ENCODE peak calls at places on chromosomes 7 and 10, in four cellular contexts. One of them, this sample, is unnamed.

GRCh38 chr7:146319625-146320024 is 203.0 kb downstream of the CNTNAP2 start:
- DNase-seq in progenitor cell of endocrine pancreas: no peak
- DNase-seq in endothelial cell: no peak
- DNase-seq in adrenal gland: no peak
- DNase-seq in this sample: no peak

GRCh38 chr10:113178771-113179170 is 228.7 kb downstream of the TCF7L2 start:
- DNase-seq in progenitor cell of endocrine pancreas: no peak
- DNase-seq in endothelial cell: no peak
- DNase-seq in adrenal gland: no peak
- DNase-seq in this sample: no peak

GRCh38 chr7:55100172-55100961 is 81.5 kb downstream of the EGFR start:
- DNase-seq in progenitor cell of endocrine pancreas: no peak
- DNase-seq in adrenal gland: no peak
- DNase-seq in endothelial cell: no peak
- DNase-seq in this sample: no peak

GRCh38 chr7:27203378-27203953 is 3.6 kb upstream of the HOXA13 start:
- DNase-seq in endothelial cell: no peak
- DNase-seq in progenitor cell of endocrine pancreas: no peak
- DNase-seq in adrenal gland: no peak
- DNase-seq in this sample: no peak

GRCh38 chr10:10915215-10915614 is 102.5 kb upstream of the CELF2 start:
- DNase-seq in adrenal gland: no peak
- DNase-seq in endothelial cell: no peak
- DNase-seq in progenitor cell of endocrine pancreas: no peak
- DNase-seq in this sample: no peak

GRCh38 chr10:29648983-29649268 is 14.2 kb upstream of the SVIL start:
- DNase-seq in adrenal gland: no peak
- DNase-seq in progenitor cell of endocrine pancreas: no peak
- DNase-seq in endothelial cell: no peak
- DNase-seq in this sample: no peak

GRCh38 chr10:35448687-35449662 is 112.7 kb downstream of the CCNY start:
- DNase-seq in adrenal gland: peak
- DNase-seq in progenitor cell of endocrine pancreas: no peak
- DNase-seq in endothelial cell: no peak
- DNase-seq in this sample: no peak

GRCh38 chr10:100529473-100530298 is at the start of gene NDUFB8:
- DNase-seq in adrenal gland: peak
- DNase-seq in endothelial cell: peak
- DNase-seq in progenitor cell of endocrine pancreas: peak
- DNase-seq in this sample: peak

GRCh38 chr7:40469481-40469880 is 334.7 kb downstream of the SUGCT start:
- DNase-seq in adrenal gland: no peak
- DNase-seq in progenitor cell of endocrine pancreas: no peak
- DNase-seq in endothelial cell: no peak
- DNase-seq in this sample: no peak

GRCh38 chr7:17472939-17473338 is 174.5 kb downstream of the AHR start:
- DNase-seq in endothelial cell: no peak
- DNase-seq in adrenal gland: no peak
- DNase-seq in progenitor cell of endocrine pancreas: no peak
- DNase-seq in this sample: peak

GRCh38 chr7:17472518-17472917 is 174.1 kb downstream of the AHR start:
- DNase-seq in progenitor cell of endocrine pancreas: no peak
- DNase-seq in endothelial cell: no peak
- DNase-seq in adrenal gland: no peak
- DNase-seq in this sample: no peak

GRCh38 chr7:17477182-17477581 is 178.7 kb downstream of the AHR start:
- DNase-seq in progenitor cell of endocrine pancreas: no peak
- DNase-seq in endothelial cell: no peak
- DNase-seq in adrenal gland: no peak
- DNase-seq in this sample: no peak

GRCh38 chr7:17474724-17475344 is 176.4 kb downstream of the AHR start:
- DNase-seq in progenitor cell of endocrine pancreas: no peak
- DNase-seq in adrenal gland: no peak
- DNase-seq in endothelial cell: peak
- DNase-seq in this sample: no peak
- TF ChIP-seq CTCF in progenitor cell of endocrine pancreas: peak
- TF ChIP-seq CTCF in adrenal gland: no peak
- TF ChIP-seq CTCF in endothelial cell: peak
- TF ChIP-seq CTCF in this sample: peak

GRCh38 chr10:287029-287428 is 151.8 kb downstream of the ZMYND11 start:
- DNase-seq in endothelial cell: no peak
- DNase-seq in adrenal gland: no peak
- DNase-seq in progenitor cell of endocrine pancreas: no peak
- DNase-seq in this sample: no peak

GRCh38 chr10:290026-290725 is 154.9 kb downstream of the ZMYND11 start:
- DNase-seq in adrenal gland: no peak
- DNase-seq in progenitor cell of endocrine pancreas: no peak
- DNase-seq in endothelial cell: no peak
- DNase-seq in this sample: no peak

GRCh38 chr10:288605-289200 is 153.4 kb downstream of the ZMYND11 start:
- DNase-seq in endothelial cell: no peak
- DNase-seq in progenitor cell of endocrine pancreas: no peak
- DNase-seq in adrenal gland: no peak
- DNase-seq in this sample: no peak

GRCh38 chr10:289581-289980 is 154.3 kb downstream of the ZMYND11 start:
- DNase-seq in progenitor cell of endocrine pancreas: no peak
- DNase-seq in adrenal gland: no peak
- DNase-seq in endothelial cell: no peak
- DNase-seq in this sample: no peak

GRCh38 chr10:287814-288213 is 152.6 kb downstream of the ZMYND11 start:
- DNase-seq in progenitor cell of endocrine pancreas: no peak
- DNase-seq in adrenal gland: no peak
- DNase-seq in endothelial cell: peak
- DNase-seq in this sample: no peak
- TF ChIP-seq CTCF in progenitor cell of endocrine pancreas: peak
- TF ChIP-seq CTCF in adrenal gland: no peak
- TF ChIP-seq CTCF in endothelial cell: peak
- TF ChIP-seq CTCF in this sample: no peak

DNA sequence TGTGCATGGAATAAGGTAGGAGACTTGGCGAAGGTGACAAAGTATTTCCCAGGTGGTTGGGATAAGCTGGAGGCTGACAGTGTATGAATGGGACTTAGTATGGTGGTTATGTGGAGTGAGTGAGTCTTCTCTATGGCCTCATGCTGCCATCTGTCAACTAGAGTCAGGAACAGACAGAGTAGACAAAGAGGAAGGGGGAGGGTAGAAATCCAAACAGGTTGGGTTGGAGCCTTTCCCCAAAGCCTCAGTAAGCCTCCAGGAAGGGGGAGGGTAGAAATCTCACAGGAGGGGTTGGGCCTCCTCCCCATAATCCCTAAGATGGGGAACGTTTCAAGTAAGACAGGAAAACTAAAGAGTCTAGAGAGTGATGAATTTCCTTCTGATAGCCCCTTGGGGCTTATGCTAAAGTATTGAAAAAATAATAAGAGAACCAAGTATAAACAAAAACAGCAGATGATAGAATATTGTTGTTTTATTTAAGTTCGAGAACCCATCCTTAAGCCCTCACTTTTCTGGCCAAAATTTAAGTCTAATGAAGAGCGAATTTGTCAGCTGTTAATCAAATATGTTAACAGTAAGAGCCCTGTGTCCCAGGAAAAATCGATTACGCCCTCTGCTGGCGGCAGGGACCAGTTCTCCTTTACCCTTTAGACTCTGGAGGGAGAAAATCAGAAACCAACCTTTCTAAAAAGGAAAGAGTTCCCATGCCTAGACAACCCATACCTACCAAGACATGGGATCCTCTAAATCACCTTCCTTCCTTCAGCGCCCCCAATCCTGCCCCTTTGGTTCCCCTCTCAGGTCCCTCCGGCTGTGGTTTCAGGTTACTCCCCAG is 1.8 kb upstream of the AKR1B15 start:
- DNase-seq in progenitor cell of endocrine pancreas: peak
- DNase-seq in adrenal gland: peak
- DNase-seq in endothelial cell: peak
- DNase-seq in this sample: no peak
- TF ChIP-seq CTCF in progenitor cell of endocrine pancreas: peak
- TF ChIP-seq CTCF in adrenal gland: peak
- TF ChIP-seq CTCF in endothelial cell: peak
- TF ChIP-seq CTCF in this sample: peak

DNA sequence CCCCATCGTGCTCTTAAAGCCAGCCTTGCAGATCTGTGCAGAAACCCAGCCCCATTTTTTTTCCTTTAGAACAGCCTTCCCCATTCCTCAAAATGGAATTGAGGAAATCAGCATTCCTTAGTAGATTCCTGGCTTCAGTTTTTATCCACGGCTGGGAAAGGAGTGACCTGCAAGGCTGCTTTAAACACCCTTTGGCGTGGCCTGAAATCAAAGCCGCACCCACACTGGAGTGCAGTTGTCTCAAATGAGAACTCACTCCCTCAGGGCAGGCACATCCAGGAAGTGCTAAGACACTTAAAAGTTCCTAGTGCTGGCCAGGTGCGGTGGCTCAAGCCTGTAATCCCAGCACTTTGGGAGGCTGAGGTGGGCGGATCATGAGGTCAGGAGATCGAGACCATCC is 34.8 kb downstream of the HTR5A start:
- DNase-seq in endothelial cell: no peak
- DNase-seq in adrenal gland: no peak
- DNase-seq in progenitor cell of endocrine pancreas: no peak
- DNase-seq in this sample: no peak
- TF ChIP-seq CTCF in endothelial cell: no peak
- TF ChIP-seq CTCF in adrenal gland: no peak
- TF ChIP-seq CTCF in progenitor cell of endocrine pancreas: no peak
- TF ChIP-seq CTCF in this sample: no peak

DNA sequence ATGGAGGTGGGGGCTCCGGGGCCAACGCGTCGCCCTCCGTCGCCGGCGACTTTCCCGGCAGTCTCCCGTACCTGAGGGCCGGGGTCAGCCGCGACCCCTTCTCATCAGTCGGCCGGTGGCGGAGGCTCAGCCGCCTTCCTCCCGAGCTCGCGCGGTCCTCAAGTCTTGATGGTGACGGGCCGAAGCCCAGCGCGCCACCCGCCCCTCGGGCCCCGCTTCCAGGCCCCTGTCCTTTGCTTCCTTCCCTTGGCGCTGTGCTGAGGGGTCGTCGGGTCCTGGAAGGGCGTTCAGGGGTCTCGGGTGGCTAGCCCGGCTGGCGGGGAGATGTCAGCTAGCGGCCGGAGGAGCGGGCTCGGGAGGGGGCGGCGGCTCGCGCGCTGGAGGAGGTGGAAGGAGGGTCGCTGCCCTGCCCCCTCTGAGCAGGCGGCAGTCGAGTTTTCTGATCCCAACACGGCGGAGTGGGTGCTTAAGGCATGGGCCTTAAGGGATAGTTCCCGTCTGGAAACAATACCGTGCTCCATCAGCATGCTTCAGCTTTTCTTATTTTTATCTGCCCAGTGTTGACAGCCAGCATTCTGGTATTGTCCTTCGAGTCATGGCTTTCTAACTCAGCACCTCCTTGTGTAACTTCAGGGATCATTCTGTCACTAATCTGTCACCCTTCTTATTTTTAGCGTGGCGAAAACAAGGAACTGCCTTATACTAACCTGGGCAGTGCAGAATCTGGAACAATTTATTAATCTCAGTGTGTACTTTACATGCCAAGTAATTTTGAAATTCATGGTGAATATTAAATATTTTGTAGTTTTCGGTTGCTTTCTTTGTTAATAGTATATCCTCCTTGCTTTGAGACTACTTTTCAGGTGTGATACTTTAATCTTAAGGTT is 748 bp downstream of the PHTF2 start:
- DNase-seq in progenitor cell of endocrine pancreas: peak
- DNase-seq in endothelial cell: peak
- DNase-seq in adrenal gland: peak
- DNase-seq in this sample: peak
- TF ChIP-seq CTCF in progenitor cell of endocrine pancreas: peak
- TF ChIP-seq CTCF in endothelial cell: peak
- TF ChIP-seq CTCF in adrenal gland: peak
- TF ChIP-seq CTCF in this sample: no peak

DNA sequence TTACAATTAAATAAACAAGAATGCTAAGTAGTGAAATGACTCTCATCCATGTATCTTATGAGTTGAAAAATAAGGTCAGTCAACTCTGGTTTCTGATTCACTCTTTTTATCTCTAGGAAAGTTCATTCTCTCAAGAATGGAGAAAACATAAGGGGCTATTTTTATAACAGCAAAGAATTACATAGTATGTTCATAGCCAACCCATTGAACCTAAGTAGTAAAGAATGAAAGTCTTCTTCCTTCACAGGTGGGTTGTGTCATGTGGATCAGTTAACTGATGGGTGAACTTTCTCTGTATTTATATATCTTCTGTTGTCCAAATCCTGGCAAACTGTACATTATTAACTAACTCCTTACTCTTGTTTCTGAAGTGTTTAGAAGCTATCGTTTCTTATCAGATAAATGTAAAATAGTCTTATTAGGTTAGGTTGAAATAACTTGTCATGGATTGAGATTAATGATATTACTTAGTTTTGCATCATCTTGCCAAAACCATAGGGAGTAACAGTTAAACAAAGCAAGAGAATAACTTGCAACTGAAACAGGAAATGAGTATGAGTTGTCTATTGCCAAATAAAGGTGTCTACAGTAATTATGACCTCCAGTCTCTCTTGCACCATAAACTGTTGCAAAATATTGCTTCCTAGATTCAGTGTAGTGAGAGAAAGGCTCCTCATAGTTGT is 86.8 kb downstream of the ANKRD7 start:
- DNase-seq in adrenal gland: no peak
- DNase-seq in progenitor cell of endocrine pancreas: no peak
- DNase-seq in endothelial cell: no peak
- DNase-seq in this sample: no peak
- TF ChIP-seq CTCF in adrenal gland: no peak
- TF ChIP-seq CTCF in progenitor cell of endocrine pancreas: no peak
- TF ChIP-seq CTCF in endothelial cell: no peak
- TF ChIP-seq CTCF in this sample: no peak

GRCh38 chr7:159070422-159071148 is 74.1 kb downstream of the VIPR2 start:
- DNase-seq in adrenal gland: no peak
- DNase-seq in endothelial cell: no peak
- DNase-seq in progenitor cell of endocrine pancreas: no peak
- DNase-seq in this sample: no peak
- TF ChIP-seq CTCF in adrenal gland: no peak
- TF ChIP-seq CTCF in endothelial cell: no peak
- TF ChIP-seq CTCF in progenitor cell of endocrine pancreas: no peak
- TF ChIP-seq CTCF in this sample: no peak

GRCh38 chr7:43771128-43771527 is 12.6 kb downstream of the BLVRA start:
- DNase-seq in progenitor cell of endocrine pancreas: no peak
- DNase-seq in adrenal gland: peak
- DNase-seq in endothelial cell: no peak
- DNase-seq in this sample: no peak
- TF ChIP-seq CTCF in progenitor cell of endocrine pancreas: no peak
- TF ChIP-seq CTCF in adrenal gland: no peak
- TF ChIP-seq CTCF in endothelial cell: no peak
- TF ChIP-seq CTCF in this sample: no peak

DNA sequence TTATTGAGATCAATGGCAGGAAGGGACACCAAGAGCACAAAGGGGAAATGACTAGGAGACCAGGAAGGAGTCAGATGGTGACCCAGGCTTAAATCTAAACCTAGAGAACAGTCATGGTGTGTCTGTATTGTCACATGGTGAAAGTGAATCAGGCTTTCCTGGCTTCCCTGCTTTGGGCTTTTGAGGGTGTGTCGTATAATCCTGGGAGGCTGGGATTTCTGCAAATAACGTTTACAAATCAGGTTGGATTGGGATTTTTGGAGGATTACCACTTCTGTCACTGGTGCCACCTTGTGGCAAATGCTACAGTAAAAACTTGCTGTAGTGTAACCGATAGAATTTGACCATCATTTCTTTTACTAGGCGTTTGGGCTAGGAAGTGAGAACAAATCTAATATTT is 502.6 kb downstream of the NRG3 start:
- DNase-seq in adrenal gland: no peak
- DNase-seq in endothelial cell: peak
- DNase-seq in progenitor cell of endocrine pancreas: no peak
- DNase-seq in this sample: peak
- TF ChIP-seq CTCF in adrenal gland: peak
- TF ChIP-seq CTCF in endothelial cell: peak
- TF ChIP-seq CTCF in progenitor cell of endocrine pancreas: peak
- TF ChIP-seq CTCF in this sample: peak